ENCODE peak calls at places on chromosomes 7 and 10, in seven cellular contexts. R is lower lobe of right lung; H is K562; D is hepatocyte; L is epithelial cell of proximal tubule; Z is psoas muscle; T is CD4-positive, alpha-beta T cell. B is an unnamed sample.

GRCh38 chr10:62384057-62384446 is 9.9 kb downstream of the ZNF365 start:
- DNase-seq in L (no peak), Z (no peak), T (peak), D (no peak), R (no peak), H (peak), B (no peak)

GRCh38 chr7:54159088-54159487 is 383.1 kb upstream of the VSTM2A start:
- DNase-seq in T (no peak), H (no peak), L (no peak), D (no peak), R (no peak), Z (no peak), B (no peak)

GRCh38 chr7:93851536-93851935 is 39.0 kb downstream of the TFPI2 start:
- DNase-seq in Z (no peak), T (no peak), H (no peak), R (no peak), L (peak), D (no peak), B (no peak)

GRCh38 chr7:117188949-117189348 is 133.9 kb downstream of the WNT2 start:
- DNase-seq in R (no peak), T (no peak), H (no peak), L (no peak), D (no peak), Z (no peak), B (no peak)

GRCh38 chr10:124032982-124033886 is 60.2 kb downstream of the CHST15 start:
- DNase-seq in L (no peak), Z (no peak), R (no peak), D (no peak), H (peak), T (no peak), B (peak)

GRCh38 chr10:118259288-118259906 is 82.7 kb downstream of the FAM204A start:
- DNase-seq in H (peak), D (peak), R (no peak), L (no peak), T (peak), Z (no peak), B (no peak)

GRCh38 chr10:92573091-92573797 is 649 bp downstream of the IDE start:
- DNase-seq in D (peak), L (no peak), Z (peak), T (peak), H (peak), R (no peak), B (no peak)

GRCh38 chr10:60677541-60678129 is 100.6 kb upstream of the CDK1 start:
- DNase-seq in R (no peak), D (no peak), L (no peak), Z (no peak), T (no peak), H (no peak), B (no peak)

GRCh38 chr10:20002657-20003056 is 186.4 kb downstream of the PLXDC2 start:
- DNase-seq in L (no peak), T (no peak), D (no peak), R (no peak), H (no peak), Z (no peak), B (no peak)

GRCh38 chr7:55381696-55382095 is 16.6 kb downstream of the LANCL2 start:
- DNase-seq in D (no peak), R (no peak), T (no peak), Z (no peak), L (no peak), H (no peak), B (no peak)

GRCh38 chr7:100735730-100736129 is 2.3 kb downstream of the ZAN start:
- DNase-seq in T (no peak), D (no peak), Z (no peak), H (no peak), L (no peak), R (no peak), B (no peak)

GRCh38 chr7:10643545-10643944 is 330.1 kb upstream of the PHF14 start:
- DNase-seq in L (no peak), T (no peak), H (no peak), R (no peak), Z (no peak), D (no peak), B (no peak)

GRCh38 chr7:82945056-82945455 is 217.6 kb downstream of the PCLO start:
- DNase-seq in Z (no peak), H (no peak), L (no peak), D (no peak), T (no peak), R (no peak), B (no peak)

GRCh38 chr7:97835296-97836138 is 36.7 kb downstream of the ASNS start:
- DNase-seq in T (peak), R (peak), H (peak), L (peak), D (peak), Z (peak), B (no peak)

GRCh38 chr7:151069841-151070572 is 10.6 kb downstream of the FASTK start:
- DNase-seq in Z (no peak), D (no peak), R (no peak), H (no peak), T (no peak), L (no peak), B (no peak)

GRCh38 chr10:74103560-74104248 is 46.9 kb downstream of the AP3M1 start:
- DNase-seq in R (no peak), T (no peak), L (no peak), Z (no peak), D (peak), H (peak), B (no peak)

GRCh38 chr10:52874541-52874940 is 102.0 kb upstream of the MBL2 start:
- DNase-seq in D (no peak), H (no peak), Z (no peak), T (no peak), L (no peak), R (no peak), B (no peak)

GRCh38 chr7:108310351-108310750 is 145.9 kb downstream of the NRCAM start:
- DNase-seq in H (no peak), D (no peak), T (no peak), L (no peak), Z (no peak), R (no peak), B (no peak)
- TF ChIP-seq CTCF in H (no peak), D (no peak), T (no peak), L (no peak), Z (no peak), R (no peak), B (no peak)

GRCh38 chr10:87816163-87816841 is 1.7 kb downstream of the ATAD1 start:
- DNase-seq in T (no peak), H (no peak), R (no peak), D (no peak), Z (no peak), L (no peak), B (no peak)
- TF ChIP-seq CTCF in T (no peak), H (no peak), R (no peak), D (no peak), Z (no peak), L (no peak), B (peak)

GRCh38 chr10:91247360-91248111 is 27.1 kb downstream of the PCGF5 start:
- DNase-seq in R (no peak), D (peak), T (no peak), Z (peak), H (peak), L (no peak), B (no peak)
- TF ChIP-seq CTCF in R (no peak), D (no peak), T (no peak), Z (no peak), H (no peak), L (no peak), B (no peak)

DNA sequence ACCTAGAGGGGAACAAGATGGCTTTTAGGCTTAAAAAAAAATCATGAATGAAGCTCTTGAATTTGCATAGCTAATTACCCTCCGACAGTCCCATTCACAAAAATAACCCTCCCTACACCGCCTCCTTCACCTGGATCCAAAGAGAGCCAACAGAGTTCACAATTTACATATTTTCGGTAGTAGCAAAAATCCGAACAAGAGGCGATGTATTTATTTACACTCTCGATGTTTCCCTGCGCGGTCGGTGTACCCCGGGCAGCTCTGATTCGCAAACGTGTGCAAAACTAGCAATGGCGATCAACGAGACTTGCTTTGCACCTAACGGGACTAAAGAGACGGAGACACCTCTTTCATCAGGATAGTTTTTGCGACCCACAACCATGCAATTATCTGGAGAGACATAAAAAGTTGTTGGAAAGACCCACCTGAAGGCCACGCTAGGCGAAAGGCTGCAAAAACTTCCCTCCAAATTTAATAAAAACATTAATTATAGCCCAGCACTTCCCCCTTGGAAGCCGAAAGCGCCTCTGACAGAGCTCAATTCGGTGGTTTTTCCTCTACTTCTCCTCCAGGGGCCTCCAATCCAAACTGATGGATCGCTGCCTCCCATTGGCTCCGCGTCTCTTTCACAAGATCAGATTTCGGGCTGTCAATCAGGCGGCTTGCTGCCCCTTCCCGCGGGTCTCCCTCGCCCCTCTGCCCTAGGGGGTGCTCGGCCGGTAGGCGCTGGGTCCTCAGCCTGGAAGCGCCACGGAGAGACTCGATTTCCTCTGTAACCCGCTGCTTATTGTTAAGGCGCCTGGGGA is at the start of gene ETV1:
- DNase-seq in L (peak), T (no peak), R (peak), H (peak), D (peak), Z (peak), B (no peak)
- TF ChIP-seq CTCF in L (peak), T (no peak), R (no peak), H (peak), D (peak), Z (peak), B (peak)

GRCh38 chr7:158362001-158362400 is 225.6 kb downstream of the PTPRN2 start:
- DNase-seq in D (no peak), Z (no peak), H (no peak), T (no peak), L (no peak), R (no peak), B (no peak)
- TF ChIP-seq CTCF in D (no peak), Z (no peak), H (no peak), T (no peak), L (no peak), R (no peak), B (no peak)

GRCh38 chr10:117162093-117163021 is 24.3 kb upstream of the VAX1 start:
- DNase-seq in R (no peak), L (no peak), H (no peak), D (no peak), T (no peak), Z (no peak), B (no peak)

GRCh38 chr10:117163954-117164292 is 25.9 kb upstream of the VAX1 start:
- DNase-seq in T (no peak), D (no peak), Z (no peak), R (no peak), L (no peak), H (no peak), B (no peak)

GRCh38 chr10:117164878-117165556 is 26.9 kb upstream of the VAX1 start:
- DNase-seq in L (no peak), Z (no peak), D (no peak), H (no peak), R (no peak), T (no peak), B (no peak)

GRCh38 chr10:117161386-117162033 is 23.4 kb upstream of the VAX1 start:
- DNase-seq in D (no peak), R (no peak), L (no peak), Z (no peak), H (no peak), T (no peak), B (no peak)

GRCh38 chr10:117163061-117163953 is 25.2 kb upstream of the VAX1 start:
- DNase-seq in H (no peak), Z (no peak), T (no peak), D (peak), R (no peak), L (no peak), B (no peak)
- TF ChIP-seq CTCF in H (no peak), Z (no peak), T (no peak), D (peak), R (no peak), L (no peak), B (peak)

GRCh38 chr10:104209575-104210198 is 22.5 kb downstream of the CFAP43 start:
- DNase-seq in R (no peak), D (peak), H (peak), T (peak), L (no peak), Z (no peak), B (no peak)
- TF ChIP-seq CTCF in R (peak), D (peak), H (peak), T (peak), L (peak), Z (peak), B (peak)

GRCh38 chr7:142784096-142784495 is 13.3 kb downstream of the PRSS2 start:
- DNase-seq in R (no peak), Z (no peak), H (no peak), L (no peak), T (no peak), D (no peak), B (no peak)
- TF ChIP-seq CTCF in R (no peak), Z (no peak), H (no peak), L (no peak), T (no peak), D (no peak), B (no peak)

B was measured in chondrocyte.